ENCODE peak calls at places on chromosomes 11 and 22, in four cellular contexts. M is HepG2, A is K562, G is GM12878. T is an unnamed sample.

GRCh38 chr11:841981-842369 is 354 bp downstream of the POLR2L start:
- DNase-seq in M (no peak), A (no peak), G (no peak), T (no peak)

GRCh38 chr22:19147193-19147780 is 2.8 kb downstream of the GSC2 start:
- DNase-seq in M (no peak), A (no peak), G (no peak), T (no peak)

GRCh38 chr11:85951428-85952107 is 96.4 kb downstream of the CCDC83 start:
- DNase-seq in M (no peak), A (no peak), G (no peak), T (no peak)

GRCh38 chr22:37172266-37173245 is 15.5 kb downstream of the C1QTNF6 start:
- DNase-seq in M (no peak), A (no peak), G (no peak), T (peak)

GRCh38 chr22:19430890-19431541 is 517 bp downstream of the HIRA start:
- DNase-seq in M (peak), A (peak), G (no peak), T (peak)

GRCh38 chr11:123799438-123799837 is 6.7 kb downstream of the OR6M1 start:
- DNase-seq in M (no peak), A (no peak), G (no peak), T (no peak)

GRCh38 chr11:89633125-89633695 is 76.9 kb upstream of the TRIM77 start:
- DNase-seq in M (no peak), A (no peak), G (no peak), T (no peak)

GRCh38 chr11:65488273-65489058 is 10.4 kb upstream of the MALAT1 start:
- DNase-seq in M (no peak), A (no peak), G (no peak), T (no peak)

GRCh38 chr11:124961972-124962609 is 8.1 kb downstream of the CCDC15 start:
- DNase-seq in M (peak), A (peak), G (peak), T (peak)

GRCh38 chr22:38032681-38033521 is 24.3 kb upstream of the PICK1 start:
- DNase-seq in M (peak), A (no peak), G (no peak), T (no peak)

GRCh38 chr22:44859641-44860040 is 107.3 kb downstream of the ARHGAP8 start:
- DNase-seq in M (no peak), A (no peak), G (no peak), T (no peak)

GRCh38 chr11:47340980-47341775 is 11.3 kb downstream of the MYBPC3 start:
- DNase-seq in M (no peak), A (no peak), G (no peak), T (no peak)

GRCh38 chr22:46142548-46143490 is 7.5 kb upstream of the PPARA start:
- DNase-seq in M (no peak), A (no peak), G (no peak), T (no peak)

GRCh38 chr11:11763796-11764427 is 77.9 kb upstream of the USP47 start:
- DNase-seq in M (no peak), A (no peak), G (no peak), T (no peak)

GRCh38 chr22:36493690-36494110 is 12.3 kb upstream of the TXN2 start:
- DNase-seq in M (no peak), A (no peak), G (peak), T (no peak)

GRCh38 chr11:12205330-12205729 is 94.9 kb downstream of the MICAL2 start:
- DNase-seq in M (no peak), A (no peak), G (no peak), T (no peak)

GRCh38 chr22:40462195-40462988 is 92.0 kb downstream of the SGSM3 start:
- DNase-seq in M (peak), A (no peak), G (no peak), T (no peak)

GRCh38 chr22:24429411-24430365 is 2.3 kb downstream of the ADORA2A start:
- DNase-seq in M (no peak), A (peak), G (no peak), T (peak)

GRCh38 chr11:130622126-130622525 is 173.7 kb downstream of the ADAMTS15 start:
- DNase-seq in M (no peak), A (no peak), G (no peak), T (no peak)

GRCh38 chr22:23291806-23292452 is 111.6 kb downstream of the BCR start:
- DNase-seq in M (no peak), A (no peak), G (peak), T (no peak)

GRCh38 chr11:43790444-43790794 is 90.2 kb upstream of the ALKBH3 start:
- DNase-seq in M (no peak), A (no peak), G (no peak), T (no peak)

GRCh38 chr11:110758012-110758411 is 45.8 kb upstream of the ARHGAP20 start:
- DNase-seq in M (no peak), A (no peak), G (no peak), T (no peak)

GRCh38 chr22:19879996-19880785 is 25.5 kb upstream of the GNB1L start:
- DNase-seq in M (peak), A (no peak), G (no peak), T (peak)

GRCh38 chr11:86047275-86047991 is 21.5 kb downstream of the PICALM start:
- DNase-seq in M (no peak), A (no peak), G (no peak), T (no peak)

GRCh38 chr11:12696911-12697581 is 22.8 kb downstream of the TEAD1 start:
- DNase-seq in M (no peak), A (no peak), G (no peak), T (no peak)

GRCh38 chr11:64011371-64011770 is 24.4 kb upstream of the FLRT1 start:
- DNase-seq in M (no peak), A (no peak), G (no peak), T (no peak)

GRCh38 chr11:70016666-70017347 is 61.3 kb upstream of the ANO1 start:
- DNase-seq in M (no peak), A (no peak), G (no peak), T (no peak)

GRCh38 chr11:73374130-73374529 is 2.1 kb upstream of the RELT start:
- DNase-seq in M (no peak), A (no peak), G (no peak), T (no peak)

GRCh38 chr11:33690290-33691050 is 10.2 kb downstream of the C11orf91 start:
- DNase-seq in M (peak), A (no peak), G (no peak), T (no peak)

GRCh38 chr11:64453466-64453865 is 94.5 kb downstream of the RPS6KA4 start:
- DNase-seq in M (no peak), A (no peak), G (no peak), T (no peak)

GRCh38 chr11:8032576-8033311 is 45.6 kb downstream of the EIF3F start:
- DNase-seq in M (no peak), A (no peak), G (no peak), T (peak)

GRCh38 chr11:118572914-118573550 is 823 bp downstream of the ARCN1 start:
- DNase-seq in M (peak), A (peak), G (peak), T (peak)

GRCh38 chr11:114163231-114163631 is 103.7 kb downstream of the ZBTB16 start:
- DNase-seq in M (no peak), A (no peak), G (no peak), T (no peak)

GRCh38 chr11:119155733-119156492 is 7.1 kb downstream of the ABCG4 start:
- DNase-seq in M (peak), A (peak), G (no peak), T (peak)

GRCh38 chr11:87430821-87431220 is 393.1 kb downstream of the TMEM135 start:
- DNase-seq in M (no peak), A (no peak), G (no peak), T (no peak)

GRCh38 chr11:117819096-117820040 is 5.2 kb downstream of the FXYD2 start:
- DNase-seq in M (peak), A (peak), G (no peak), T (peak)

GRCh38 chr11:119121811-119122124 is 388 bp downstream of the HINFP start:
- DNase-seq in M (no peak), A (no peak), G (no peak), T (no peak)

GRCh38 chr11:110130642-110131238 is 37.5 kb downstream of the ZC3H12C start:
- DNase-seq in M (no peak), A (no peak), G (no peak), T (peak)

GRCh38 chr11:15208570-15209222 is 94.0 kb downstream of the INSC start:
- DNase-seq in M (peak), A (peak), G (no peak), T (peak)

GRCh38 chr22:45804986-45805325 is 133.3 kb downstream of the ATXN10 start:
- DNase-seq in M (peak), A (no peak), G (no peak), T (no peak)

GRCh38 chr11:61109671-61110070 is 7.4 kb downstream of the CD5 start:
- DNase-seq in M (no peak), A (no peak), G (no peak), T (no peak)
- TF ChIP-seq RFX5 in M (no peak), A (no peak), G (no peak), T (no peak)

GRCh38 chr22:26323013-26323412 is 106.0 kb upstream of the ASPHD2 start:
- DNase-seq in M (no peak), A (no peak), G (no peak), T (no peak)

GRCh38 chr22:26320469-26320868 is 108.6 kb upstream of the ASPHD2 start:
- DNase-seq in M (no peak), A (no peak), G (no peak), T (no peak)

GRCh38 chr22:26318975-26319374 is 110.1 kb upstream of the ASPHD2 start:
- DNase-seq in M (peak), A (peak), G (no peak), T (no peak)

GRCh38 chr22:26322179-26322905 is 106.7 kb upstream of the ASPHD2 start:
- DNase-seq in M (no peak), A (no peak), G (no peak), T (no peak)

DNA sequence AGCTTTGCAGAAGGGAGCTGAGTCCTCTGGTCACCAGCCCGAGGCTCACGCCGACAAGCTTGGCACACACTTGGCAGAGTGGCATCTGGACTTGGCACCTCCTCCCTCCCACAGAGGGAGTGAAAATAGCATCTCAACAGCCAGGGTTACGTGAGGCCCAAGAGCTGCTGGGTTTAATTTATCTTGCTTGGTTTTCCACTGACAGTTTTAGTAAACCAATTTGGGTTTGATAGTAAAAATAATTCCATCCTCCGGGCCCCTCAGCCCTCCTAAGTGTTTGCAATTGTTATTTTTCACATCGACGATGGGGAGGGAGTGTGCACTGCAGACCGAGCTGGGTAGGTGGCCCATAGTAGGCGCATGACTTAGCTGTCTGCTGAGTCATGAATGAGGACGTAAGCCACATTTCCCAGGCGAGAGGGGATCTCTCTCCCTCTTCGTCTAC is 107.6 kb upstream of the ASPHD2 start:
- DNase-seq in M (no peak), A (peak), G (no peak), T (no peak)
- TF ChIP-seq EP300 in M (no peak), A (no peak), G (no peak), T (no peak)

GRCh38 chr22:21447694-21448402 is 19.3 kb upstream of the TMEM191C start:
- DNase-seq in M (no peak), A (peak), G (no peak), T (peak)
- TF ChIP-seq MXI1 in M (no peak), A (no peak), G (no peak), T (no peak)

GRCh38 chr11:121534131-121535093 is 81.6 kb upstream of the SORL1-AS1 start:
- DNase-seq in M (no peak), A (no peak), G (no peak), T (no peak)
- TF ChIP-seq RFX5 in M (no peak), A (no peak), G (no peak), T (no peak)

GRCh38 chr22:30270841-30271240 is 4.2 kb upstream of the OSM start:
- DNase-seq in M (no peak), A (peak), G (no peak), T (no peak)
- TF ChIP-seq EP300 in M (no peak), A (no peak), G (no peak), T (no peak)

GRCh38 chr11:79458712-79459111 is 17.9 kb upstream of the TENM4 start:
- DNase-seq in M (no peak), A (no peak), G (no peak), T (no peak)

GRCh38 chr11:79465160-79465559 is 24.3 kb upstream of the TENM4 start:
- DNase-seq in M (no peak), A (no peak), G (no peak), T (no peak)

GRCh38 chr11:79456501-79456900 is 15.7 kb upstream of the TENM4 start:
- DNase-seq in M (no peak), A (no peak), G (no peak), T (no peak)

GRCh38 chr11:79466411-79466810 is 25.6 kb upstream of the TENM4 start:
- DNase-seq in M (no peak), A (no peak), G (no peak), T (no peak)

DNA sequence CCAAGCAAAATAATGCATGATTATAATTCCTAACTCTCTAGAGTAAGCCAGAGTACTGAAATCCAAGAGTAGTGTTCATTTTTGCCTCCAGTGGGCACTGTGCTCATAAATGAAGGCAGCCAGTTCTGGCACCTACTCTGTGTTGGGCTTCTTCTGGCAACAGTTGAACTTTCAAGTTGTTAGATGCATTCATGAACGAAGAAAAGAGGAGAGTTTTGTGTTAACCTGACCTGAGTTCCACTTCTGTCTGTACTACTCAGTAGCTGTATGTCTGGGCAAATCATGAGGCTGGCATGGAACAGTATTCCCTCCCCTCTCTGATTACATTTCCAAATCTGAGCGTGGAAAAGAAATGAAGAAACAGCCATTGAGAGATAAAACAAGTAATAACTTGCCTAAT is 20.3 kb upstream of the TENM4 start:
- DNase-seq in M (peak), A (no peak), G (no peak), T (peak)
- TF ChIP-seq MXI1 in M (no peak), A (no peak), G (no peak), T (no peak)

GRCh38 chr11:30107899-30108298 is 91.1 kb upstream of the KCNA4 start:
- DNase-seq in M (no peak), A (no peak), G (no peak), T (no peak)
- TF ChIP-seq RFX5 in M (no peak), A (no peak), G (no peak), T (no peak)

GRCh38 chr11:68363771-68364170 is 51.4 kb downstream of the LRP5 start:
- DNase-seq in M (no peak), A (no peak), G (no peak), T (no peak)

GRCh38 chr11:68365943-68366435 is 53.6 kb downstream of the LRP5 start:
- DNase-seq in M (no peak), A (no peak), G (no peak), T (no peak)

GRCh38 chr11:68364581-68364980 is 52.2 kb downstream of the LRP5 start:
- DNase-seq in M (no peak), A (no peak), G (no peak), T (no peak)

GRCh38 chr11:68361702-68362101 is 49.3 kb downstream of the LRP5 start:
- DNase-seq in M (no peak), A (no peak), G (no peak), T (no peak)

GRCh38 chr11:68362801-68363379 is 50.5 kb downstream of the LRP5 start:
- DNase-seq in M (no peak), A (no peak), G (no peak), T (peak)
- TF ChIP-seq EP300 in M (no peak), A (no peak), G (no peak), T (no peak)

GRCh38 chr22:22022977-22023534 is 40.5 kb upstream of the TOP3B start:
- DNase-seq in M (no peak), A (no peak), G (no peak), T (no peak)
- TF ChIP-seq MXI1 in M (no peak), A (no peak), G (no peak), T (no peak)

T was measured in SK-N-SH.